ENCODE peak calls at places on chromosomes 16 and 17, in four cellular contexts. One of them, this sample, is unnamed.

GRCh38 chr17:43570518-43570928 is 24.4 kb upstream of the ETV4 start:
- DNase-seq in NCI-H2081: no peak
- DNase-seq in A172: peak
- DNase-seq in effector CD4-positive, alpha-beta T cell: no peak
- DNase-seq in this sample: no peak

GRCh38 chr16:69579783-69580182 is 14.0 kb downstream of the NFAT5 start:
- DNase-seq in effector CD4-positive, alpha-beta T cell: no peak
- DNase-seq in NCI-H2081: no peak
- DNase-seq in A172: no peak
- DNase-seq in this sample: no peak

GRCh38 chr17:488993-489757 is 136.6 kb upstream of the RPH3AL start:
- DNase-seq in effector CD4-positive, alpha-beta T cell: peak
- DNase-seq in NCI-H2081: no peak
- DNase-seq in A172: peak
- DNase-seq in this sample: no peak

GRCh38 chr17:73401911-73402310 is 90.1 kb upstream of the CDC42EP4 start:
- DNase-seq in NCI-H2081: peak
- DNase-seq in A172: no peak
- DNase-seq in effector CD4-positive, alpha-beta T cell: no peak
- DNase-seq in this sample: no peak

GRCh38 chr17:55340171-55340570 is 75.4 kb downstream of the HLF start:
- DNase-seq in NCI-H2081: no peak
- DNase-seq in effector CD4-positive, alpha-beta T cell: no peak
- DNase-seq in A172: no peak
- DNase-seq in this sample: no peak

GRCh38 chr17:1196946-1197345 is 17.2 kb upstream of the ABR start:
- DNase-seq in A172: no peak
- DNase-seq in effector CD4-positive, alpha-beta T cell: no peak
- DNase-seq in NCI-H2081: no peak
- DNase-seq in this sample: no peak

GRCh38 chr17:60134396-60135159 is 15.2 kb upstream of the CA4 start:
- DNase-seq in A172: peak
- DNase-seq in NCI-H2081: peak
- DNase-seq in effector CD4-positive, alpha-beta T cell: no peak
- DNase-seq in this sample: no peak

GRCh38 chr16:64364894-64365293 is 757.0 kb downstream of the CDH11 start:
- DNase-seq in A172: no peak
- DNase-seq in effector CD4-positive, alpha-beta T cell: no peak
- DNase-seq in NCI-H2081: no peak
- DNase-seq in this sample: no peak

GRCh38 chr16:6861136-6861535 is 471.5 kb upstream of the RBFOX1 start:
- DNase-seq in NCI-H2081: no peak
- DNase-seq in effector CD4-positive, alpha-beta T cell: no peak
- DNase-seq in A172: no peak
- DNase-seq in this sample: no peak

This sample was measured in NCI-H774.